ENCODE peak calls at places on chromosomes 7 and 10, in nine cellular contexts. E is thyroid gland, W is SK-N-SH, B is GM06990, X is hepatic stellate cell, L is HL-60, Q is left colon, A is astrocyte of the spinal cord, K is brain microvascular endothelial cell. J is an unnamed sample.

GRCh38 chr7:106731637-106732036 is 70.7 kb upstream of the CCDC71L start:
- DNase-seq in X (no peak), Q (no peak), W (no peak), K (no peak), B (no peak), L (no peak), A (no peak), E (no peak), J (no peak)

GRCh38 chr10:98878418-98878817 is 357.2 kb downstream of the HPSE2 start:
- DNase-seq in K (peak; percentile 16), X (no peak), A (no peak), E (no peak), L (no peak), B (no peak), Q (no peak), W (no peak), J (no peak)

GRCh38 chr7:131747625-131748024 is 191.2 kb upstream of the PODXL start:
- DNase-seq in Q (no peak), K (no peak), L (no peak), E (no peak), W (no peak), B (no peak), X (no peak), A (no peak), J (no peak)

GRCh38 chr10:100779329-100779728 is 33.9 kb downstream of the PAX2 start:
- DNase-seq in Q (no peak), A (no peak), B (no peak), K (no peak), L (no peak), X (no peak), E (no peak), W (no peak), J (no peak)

GRCh38 chr10:122844146-122844545 is 1.5 kb downstream of the CUZD1 start:
- DNase-seq in Q (no peak), A (no peak), E (no peak), L (no peak), K (no peak), B (no peak), W (no peak), X (no peak), J (no peak)

GRCh38 chr10:67788028-67788886 is 49.7 kb downstream of the DNAJC12 start:
- DNase-seq in W (peak; percentile 37), K (peak; percentile 16), B (peak; percentile 40), A (no peak), E (peak; percentile 8), L (peak; percentile 80), X (no peak), Q (peak; percentile 51), J (peak; percentile 70)

GRCh38 chr10:49497358-49497757 is 41.6 kb downstream of the ERCC6 start:
- DNase-seq in X (no peak), W (no peak), L (no peak), B (no peak), A (no peak), K (no peak), Q (no peak), E (no peak), J (no peak)

GRCh38 chr7:43754596-43754995 is 3.9 kb upstream of the BLVRA start:
- DNase-seq in K (no peak), W (no peak), E (no peak), A (no peak), X (no peak), Q (no peak), L (no peak), B (no peak), J (no peak)

GRCh38 chr7:151762501-151763245 is 114.2 kb downstream of the PRKAG2 start:
- DNase-seq in L (no peak), A (no peak), K (no peak), E (no peak), Q (no peak), W (no peak), X (no peak), B (no peak), J (no peak)

GRCh38 chr7:1856161-1856965 is 186.3 kb downstream of the ELFN1 start:
- DNase-seq in E (peak; percentile 1), Q (no peak), B (no peak), W (peak; percentile 87), X (no peak), A (no peak), L (no peak), K (no peak), J (peak; percentile 10)

GRCh38 chr10:55400075-55400474 is 599.0 kb upstream of the PCDH15 start:
- DNase-seq in E (no peak), Q (no peak), A (no peak), K (peak; percentile 33), X (no peak), L (no peak), W (no peak), B (no peak), J (no peak)

GRCh38 chr10:8473205-8473604 is 418.7 kb downstream of the GATA3 start:
- DNase-seq in A (no peak), W (no peak), K (no peak), B (no peak), X (no peak), Q (no peak), L (no peak), E (no peak), J (no peak)

GRCh38 chr10:59593768-59594167 is 115.9 kb downstream of the SLC16A9 start:
- DNase-seq in K (no peak), Q (no peak), A (no peak), X (no peak), E (no peak), L (no peak), W (no peak), B (no peak), J (no peak)

GRCh38 chr7:23347682-23348180 is 48.6 kb downstream of the MALSU1 start:
- DNase-seq in X (peak; percentile 49), Q (no peak), A (peak; percentile 86), B (no peak), L (no peak), W (no peak), E (no peak), K (peak; percentile 74), J (no peak)

GRCh38 chr10:5596611-5597341 is 69.6 kb downstream of the ASB13 start:
- DNase-seq in K (no peak), X (no peak), E (no peak), Q (no peak), W (no peak), B (no peak), L (no peak), A (no peak), J (no peak)

GRCh38 chr7:134289423-134289822 is 27.3 kb downstream of the SLC35B4 start:
- DNase-seq in L (no peak), K (no peak), W (no peak), B (no peak), E (no peak), Q (no peak), A (no peak), X (no peak), J (no peak)

GRCh38 chr10:5927306-5927705 is 37.3 kb downstream of the FBH1 start:
- DNase-seq in Q (no peak), L (no peak), K (no peak), B (no peak), X (no peak), E (no peak), A (peak; percentile 64), W (no peak), J (no peak)

GRCh38 chr7:142357953-142358520 is 100.2 kb upstream of the PRSS58 start:
- DNase-seq in B (peak; percentile 16), E (no peak), Q (no peak), W (peak; percentile 66), X (peak; percentile 44), A (peak; percentile 72), K (peak; percentile 38), L (peak; percentile 58), J (peak; percentile 37)

GRCh38 chr7:151682831-151683614 is 163.3 kb upstream of the RHEB start:
- DNase-seq in L (no peak), K (no peak), Q (no peak), W (no peak), E (peak; percentile 26), B (no peak), X (no peak), A (no peak), J (no peak)

GRCh38 chr7:32957326-32958045 is at the start of gene FKBP9:
- DNase-seq in Q (peak; percentile 86), X (peak; percentile 96), E (peak; percentile 73), B (peak; percentile 44), L (peak; percentile 30), W (peak; percentile 99), K (peak; percentile 53), A (peak; percentile 86), J (peak; percentile 87)